ENCODE peak calls at places on chromosomes 3 and 15, in eight cellular contexts. One of them, this sample, is unnamed.

GRCh38 chr15:71761649-71762048 is 48.7 kb upstream of the NR2E3 start:
- DNase-seq in posterior vena cava: no peak
- DNase-seq in NCI-H345: no peak
- DNase-seq in ACHN: peak; percentile 80
- DNase-seq in activated T-cell treated with anti-CD3 and anti-CD28 coated beads, Interleukin-2, amount 50 U/mL, for 1 hour: no peak
- DNase-seq in NAMALWA: no peak
- DNase-seq in stimulated activated CD8-positive, alpha-beta memory T cell treated with anti-CD3 and anti-CD28 coated beads, Interleukin-2, amount 100 ng/mL, for 48 hours: no peak
- DNase-seq in activated effector memory CD4-positive, alpha-beta T cell treated with Interleukin-2 at 50 U/mL for 16 hours: no peak
- DNase-seq in this sample: no peak

GRCh38 chr15:51658664-51659063 is 22.6 kb upstream of the SCG3 start:
- DNase-seq in ACHN: no peak
- DNase-seq in stimulated activated CD8-positive, alpha-beta memory T cell treated with anti-CD3 and anti-CD28 coated beads, Interleukin-2, amount 100 ng/mL, for 48 hours: no peak
- DNase-seq in NCI-H345: no peak
- DNase-seq in activated T-cell treated with anti-CD3 and anti-CD28 coated beads, Interleukin-2, amount 50 U/mL, for 1 hour: no peak
- DNase-seq in activated effector memory CD4-positive, alpha-beta T cell treated with Interleukin-2 at 50 U/mL for 16 hours: no peak
- DNase-seq in posterior vena cava: no peak
- DNase-seq in NAMALWA: peak; percentile 46
- DNase-seq in this sample: no peak

GRCh38 chr15:86101818-86102217 is 22.1 kb downstream of the AGBL1 start:
- DNase-seq in ACHN: no peak
- DNase-seq in NAMALWA: no peak
- DNase-seq in stimulated activated CD8-positive, alpha-beta memory T cell treated with anti-CD3 and anti-CD28 coated beads, Interleukin-2, amount 100 ng/mL, for 48 hours: no peak
- DNase-seq in activated T-cell treated with anti-CD3 and anti-CD28 coated beads, Interleukin-2, amount 50 U/mL, for 1 hour: no peak
- DNase-seq in activated effector memory CD4-positive, alpha-beta T cell treated with Interleukin-2 at 50 U/mL for 16 hours: no peak
- DNase-seq in NCI-H345: no peak
- DNase-seq in posterior vena cava: no peak
- DNase-seq in this sample: no peak

GRCh38 chr15:84886211-84886983 is 1.9 kb downstream of the SLC28A1 start:
- DNase-seq in ACHN: no peak
- DNase-seq in activated T-cell treated with anti-CD3 and anti-CD28 coated beads, Interleukin-2, amount 50 U/mL, for 1 hour: no peak
- DNase-seq in activated effector memory CD4-positive, alpha-beta T cell treated with Interleukin-2 at 50 U/mL for 16 hours: no peak
- DNase-seq in NCI-H345: no peak
- DNase-seq in posterior vena cava: no peak
- DNase-seq in NAMALWA: no peak
- DNase-seq in stimulated activated CD8-positive, alpha-beta memory T cell treated with anti-CD3 and anti-CD28 coated beads, Interleukin-2, amount 100 ng/mL, for 48 hours: no peak
- DNase-seq in this sample: no peak

GRCh38 chr3:31137718-31138465 is 243.4 kb upstream of the GADL1 start:
- DNase-seq in activated effector memory CD4-positive, alpha-beta T cell treated with Interleukin-2 at 50 U/mL for 16 hours: no peak
- DNase-seq in NCI-H345: no peak
- DNase-seq in activated T-cell treated with anti-CD3 and anti-CD28 coated beads, Interleukin-2, amount 50 U/mL, for 1 hour: no peak
- DNase-seq in stimulated activated CD8-positive, alpha-beta memory T cell treated with anti-CD3 and anti-CD28 coated beads, Interleukin-2, amount 100 ng/mL, for 48 hours: no peak
- DNase-seq in ACHN: no peak
- DNase-seq in posterior vena cava: no peak
- DNase-seq in NAMALWA: no peak
- DNase-seq in this sample: no peak

GRCh38 chr15:76334438-76335004 is 2.1 kb upstream of the ISL2 start:
- DNase-seq in NCI-H345: no peak
- DNase-seq in ACHN: no peak
- DNase-seq in NAMALWA: no peak
- DNase-seq in activated T-cell treated with anti-CD3 and anti-CD28 coated beads, Interleukin-2, amount 50 U/mL, for 1 hour: no peak
- DNase-seq in stimulated activated CD8-positive, alpha-beta memory T cell treated with anti-CD3 and anti-CD28 coated beads, Interleukin-2, amount 100 ng/mL, for 48 hours: no peak
- DNase-seq in activated effector memory CD4-positive, alpha-beta T cell treated with Interleukin-2 at 50 U/mL for 16 hours: no peak
- DNase-seq in posterior vena cava: no peak
- DNase-seq in this sample: no peak

GRCh38 chr3:8324727-8325126 is 176.9 kb upstream of the LMCD1 start:
- DNase-seq in NAMALWA: peak; percentile 70
- DNase-seq in activated effector memory CD4-positive, alpha-beta T cell treated with Interleukin-2 at 50 U/mL for 16 hours: peak; percentile 41
- DNase-seq in stimulated activated CD8-positive, alpha-beta memory T cell treated with anti-CD3 and anti-CD28 coated beads, Interleukin-2, amount 100 ng/mL, for 48 hours: no peak
- DNase-seq in NCI-H345: peak; percentile 43
- DNase-seq in activated T-cell treated with anti-CD3 and anti-CD28 coated beads, Interleukin-2, amount 50 U/mL, for 1 hour: peak; percentile 61
- DNase-seq in posterior vena cava: peak; percentile 79
- DNase-seq in ACHN: peak; percentile 25
- DNase-seq in this sample: peak; percentile 11

GRCh38 chr15:92149029-92149428 is 244.7 kb upstream of the ST8SIA2 start:
- DNase-seq in NCI-H345: no peak
- DNase-seq in ACHN: no peak
- DNase-seq in activated effector memory CD4-positive, alpha-beta T cell treated with Interleukin-2 at 50 U/mL for 16 hours: no peak
- DNase-seq in NAMALWA: no peak
- DNase-seq in activated T-cell treated with anti-CD3 and anti-CD28 coated beads, Interleukin-2, amount 50 U/mL, for 1 hour: no peak
- DNase-seq in posterior vena cava: no peak
- DNase-seq in stimulated activated CD8-positive, alpha-beta memory T cell treated with anti-CD3 and anti-CD28 coated beads, Interleukin-2, amount 100 ng/mL, for 48 hours: no peak
- DNase-seq in this sample: no peak

GRCh38 chr15:45114076-45114750 is at the start of the genes DUOX2 and DUOXA2:
- DNase-seq in ACHN: no peak
- DNase-seq in activated effector memory CD4-positive, alpha-beta T cell treated with Interleukin-2 at 50 U/mL for 16 hours: no peak
- DNase-seq in activated T-cell treated with anti-CD3 and anti-CD28 coated beads, Interleukin-2, amount 50 U/mL, for 1 hour: no peak
- DNase-seq in posterior vena cava: peak; percentile 58
- DNase-seq in stimulated activated CD8-positive, alpha-beta memory T cell treated with anti-CD3 and anti-CD28 coated beads, Interleukin-2, amount 100 ng/mL, for 48 hours: no peak
- DNase-seq in NCI-H345: no peak
- DNase-seq in NAMALWA: no peak
- DNase-seq in this sample: no peak

GRCh38 chr15:99454941-99455795 is 110.6 kb upstream of the MEF2A start:
- DNase-seq in posterior vena cava: peak; percentile 97
- DNase-seq in activated T-cell treated with anti-CD3 and anti-CD28 coated beads, Interleukin-2, amount 50 U/mL, for 1 hour: no peak
- DNase-seq in stimulated activated CD8-positive, alpha-beta memory T cell treated with anti-CD3 and anti-CD28 coated beads, Interleukin-2, amount 100 ng/mL, for 48 hours: no peak
- DNase-seq in NAMALWA: no peak
- DNase-seq in ACHN: peak; percentile 88
- DNase-seq in NCI-H345: no peak
- DNase-seq in activated effector memory CD4-positive, alpha-beta T cell treated with Interleukin-2 at 50 U/mL for 16 hours: no peak
- DNase-seq in this sample: no peak

GRCh38 chr3:151593923-151594322 is 133.1 kb upstream of the IGSF10 start:
- DNase-seq in NAMALWA: no peak
- DNase-seq in ACHN: no peak
- DNase-seq in activated effector memory CD4-positive, alpha-beta T cell treated with Interleukin-2 at 50 U/mL for 16 hours: no peak
- DNase-seq in NCI-H345: no peak
- DNase-seq in activated T-cell treated with anti-CD3 and anti-CD28 coated beads, Interleukin-2, amount 50 U/mL, for 1 hour: no peak
- DNase-seq in stimulated activated CD8-positive, alpha-beta memory T cell treated with anti-CD3 and anti-CD28 coated beads, Interleukin-2, amount 100 ng/mL, for 48 hours: no peak
- DNase-seq in posterior vena cava: no peak
- DNase-seq in this sample: no peak

GRCh38 chr15:85174521-85174920 is 192.9 kb downstream of the PDE8A start:
- DNase-seq in posterior vena cava: no peak
- DNase-seq in activated effector memory CD4-positive, alpha-beta T cell treated with Interleukin-2 at 50 U/mL for 16 hours: no peak
- DNase-seq in NAMALWA: no peak
- DNase-seq in activated T-cell treated with anti-CD3 and anti-CD28 coated beads, Interleukin-2, amount 50 U/mL, for 1 hour: no peak
- DNase-seq in ACHN: no peak
- DNase-seq in NCI-H345: no peak
- DNase-seq in stimulated activated CD8-positive, alpha-beta memory T cell treated with anti-CD3 and anti-CD28 coated beads, Interleukin-2, amount 100 ng/mL, for 48 hours: no peak
- DNase-seq in this sample: no peak

GRCh38 chr3:24042174-24042878 is 97.2 kb downstream of the NR1D2 start:
- DNase-seq in activated T-cell treated with anti-CD3 and anti-CD28 coated beads, Interleukin-2, amount 50 U/mL, for 1 hour: no peak
- DNase-seq in ACHN: no peak
- DNase-seq in posterior vena cava: no peak
- DNase-seq in activated effector memory CD4-positive, alpha-beta T cell treated with Interleukin-2 at 50 U/mL for 16 hours: no peak
- DNase-seq in NCI-H345: no peak
- DNase-seq in stimulated activated CD8-positive, alpha-beta memory T cell treated with anti-CD3 and anti-CD28 coated beads, Interleukin-2, amount 100 ng/mL, for 48 hours: no peak
- DNase-seq in NAMALWA: no peak
- DNase-seq in this sample: no peak

GRCh38 chr3:49924683-49925082 is 4.9 kb downstream of the MON1A start:
- DNase-seq in activated T-cell treated with anti-CD3 and anti-CD28 coated beads, Interleukin-2, amount 50 U/mL, for 1 hour: no peak
- DNase-seq in stimulated activated CD8-positive, alpha-beta memory T cell treated with anti-CD3 and anti-CD28 coated beads, Interleukin-2, amount 100 ng/mL, for 48 hours: no peak
- DNase-seq in NAMALWA: no peak
- DNase-seq in ACHN: no peak
- DNase-seq in posterior vena cava: no peak
- DNase-seq in NCI-H345: no peak
- DNase-seq in activated effector memory CD4-positive, alpha-beta T cell treated with Interleukin-2 at 50 U/mL for 16 hours: no peak
- DNase-seq in this sample: no peak

GRCh38 chr3:110810356-110810755 is 261.3 kb upstream of the NECTIN3 start:
- DNase-seq in activated T-cell treated with anti-CD3 and anti-CD28 coated beads, Interleukin-2, amount 50 U/mL, for 1 hour: no peak
- DNase-seq in NCI-H345: no peak
- DNase-seq in ACHN: no peak
- DNase-seq in activated effector memory CD4-positive, alpha-beta T cell treated with Interleukin-2 at 50 U/mL for 16 hours: no peak
- DNase-seq in posterior vena cava: no peak
- DNase-seq in NAMALWA: no peak
- DNase-seq in stimulated activated CD8-positive, alpha-beta memory T cell treated with anti-CD3 and anti-CD28 coated beads, Interleukin-2, amount 100 ng/mL, for 48 hours: no peak
- DNase-seq in this sample: no peak

GRCh38 chr3:129344540-129345220 is 66.0 kb downstream of the HMCES start:
- DNase-seq in posterior vena cava: no peak
- DNase-seq in stimulated activated CD8-positive, alpha-beta memory T cell treated with anti-CD3 and anti-CD28 coated beads, Interleukin-2, amount 100 ng/mL, for 48 hours: no peak
- DNase-seq in activated T-cell treated with anti-CD3 and anti-CD28 coated beads, Interleukin-2, amount 50 U/mL, for 1 hour: no peak
- DNase-seq in NAMALWA: no peak
- DNase-seq in activated effector memory CD4-positive, alpha-beta T cell treated with Interleukin-2 at 50 U/mL for 16 hours: no peak
- DNase-seq in NCI-H345: no peak
- DNase-seq in ACHN: no peak
- DNase-seq in this sample: no peak

GRCh38 chr3:130508970-130509369 is 8.0 kb upstream of the COL6A6 start:
- DNase-seq in stimulated activated CD8-positive, alpha-beta memory T cell treated with anti-CD3 and anti-CD28 coated beads, Interleukin-2, amount 100 ng/mL, for 48 hours: no peak
- DNase-seq in NCI-H345: no peak
- DNase-seq in activated T-cell treated with anti-CD3 and anti-CD28 coated beads, Interleukin-2, amount 50 U/mL, for 1 hour: no peak
- DNase-seq in activated effector memory CD4-positive, alpha-beta T cell treated with Interleukin-2 at 50 U/mL for 16 hours: no peak
- DNase-seq in NAMALWA: no peak
- DNase-seq in ACHN: no peak
- DNase-seq in posterior vena cava: no peak
- DNase-seq in this sample: no peak

GRCh38 chr15:83446904-83447708 is at the start of gene SH3GL3:
- DNase-seq in NAMALWA: no peak
- DNase-seq in posterior vena cava: peak; percentile 92
- DNase-seq in activated effector memory CD4-positive, alpha-beta T cell treated with Interleukin-2 at 50 U/mL for 16 hours: no peak
- DNase-seq in ACHN: peak; percentile 75
- DNase-seq in NCI-H345: no peak
- DNase-seq in stimulated activated CD8-positive, alpha-beta memory T cell treated with anti-CD3 and anti-CD28 coated beads, Interleukin-2, amount 100 ng/mL, for 48 hours: peak; percentile 39
- DNase-seq in activated T-cell treated with anti-CD3 and anti-CD28 coated beads, Interleukin-2, amount 50 U/mL, for 1 hour: peak; percentile 33
- DNase-seq in this sample: peak; percentile 78

GRCh38 chr15:61834076-61834697 is 226.1 kb downstream of the VPS13C start:
- DNase-seq in posterior vena cava: peak; percentile 94
- DNase-seq in NAMALWA: peak; percentile 80
- DNase-seq in stimulated activated CD8-positive, alpha-beta memory T cell treated with anti-CD3 and anti-CD28 coated beads, Interleukin-2, amount 100 ng/mL, for 48 hours: peak; percentile 50
- DNase-seq in activated T-cell treated with anti-CD3 and anti-CD28 coated beads, Interleukin-2, amount 50 U/mL, for 1 hour: peak; percentile 76
- DNase-seq in activated effector memory CD4-positive, alpha-beta T cell treated with Interleukin-2 at 50 U/mL for 16 hours: peak; percentile 52
- DNase-seq in NCI-H345: peak; percentile 73
- DNase-seq in ACHN: peak; percentile 63
- DNase-seq in this sample: peak; percentile 63

GRCh38 chr3:151460774-151461450 is at the start of gene IGSF10:
- DNase-seq in posterior vena cava: peak; percentile 83
- DNase-seq in activated effector memory CD4-positive, alpha-beta T cell treated with Interleukin-2 at 50 U/mL for 16 hours: no peak
- DNase-seq in stimulated activated CD8-positive, alpha-beta memory T cell treated with anti-CD3 and anti-CD28 coated beads, Interleukin-2, amount 100 ng/mL, for 48 hours: no peak
- DNase-seq in ACHN: no peak
- DNase-seq in NCI-H345: peak; percentile 6
- DNase-seq in activated T-cell treated with anti-CD3 and anti-CD28 coated beads, Interleukin-2, amount 50 U/mL, for 1 hour: no peak
- DNase-seq in NAMALWA: no peak
- DNase-seq in this sample: no peak

GRCh38 chr3:40800343-40800742 is 275.6 kb downstream of the ZNF621 start:
- DNase-seq in activated effector memory CD4-positive, alpha-beta T cell treated with Interleukin-2 at 50 U/mL for 16 hours: no peak
- DNase-seq in stimulated activated CD8-positive, alpha-beta memory T cell treated with anti-CD3 and anti-CD28 coated beads, Interleukin-2, amount 100 ng/mL, for 48 hours: no peak
- DNase-seq in ACHN: peak; percentile 94
- DNase-seq in NAMALWA: no peak
- DNase-seq in posterior vena cava: no peak
- DNase-seq in NCI-H345: no peak
- DNase-seq in activated T-cell treated with anti-CD3 and anti-CD28 coated beads, Interleukin-2, amount 50 U/mL, for 1 hour: no peak
- DNase-seq in this sample: no peak

GRCh38 chr15:90553248-90553745 is 23.6 kb downstream of the CRTC3 start:
- DNase-seq in NCI-H345: no peak
- DNase-seq in stimulated activated CD8-positive, alpha-beta memory T cell treated with anti-CD3 and anti-CD28 coated beads, Interleukin-2, amount 100 ng/mL, for 48 hours: no peak
- DNase-seq in activated effector memory CD4-positive, alpha-beta T cell treated with Interleukin-2 at 50 U/mL for 16 hours: no peak
- DNase-seq in NAMALWA: no peak
- DNase-seq in ACHN: no peak
- DNase-seq in activated T-cell treated with anti-CD3 and anti-CD28 coated beads, Interleukin-2, amount 50 U/mL, for 1 hour: no peak
- DNase-seq in posterior vena cava: no peak
- DNase-seq in this sample: no peak

GRCh38 chr15:25736451-25736850 is 126.7 kb downstream of the ATP10A start:
- DNase-seq in stimulated activated CD8-positive, alpha-beta memory T cell treated with anti-CD3 and anti-CD28 coated beads, Interleukin-2, amount 100 ng/mL, for 48 hours: no peak
- DNase-seq in posterior vena cava: no peak
- DNase-seq in NAMALWA: no peak
- DNase-seq in activated T-cell treated with anti-CD3 and anti-CD28 coated beads, Interleukin-2, amount 50 U/mL, for 1 hour: no peak
- DNase-seq in ACHN: no peak
- DNase-seq in activated effector memory CD4-positive, alpha-beta T cell treated with Interleukin-2 at 50 U/mL for 16 hours: no peak
- DNase-seq in NCI-H345: no peak
- DNase-seq in this sample: no peak

GRCh38 chr3:58173670-58174472 is 36.9 kb downstream of the DNASE1L3 start:
- DNase-seq in posterior vena cava: peak; percentile 80
- DNase-seq in activated effector memory CD4-positive, alpha-beta T cell treated with Interleukin-2 at 50 U/mL for 16 hours: no peak
- DNase-seq in activated T-cell treated with anti-CD3 and anti-CD28 coated beads, Interleukin-2, amount 50 U/mL, for 1 hour: peak; percentile 40
- DNase-seq in NCI-H345: peak; percentile 46
- DNase-seq in stimulated activated CD8-positive, alpha-beta memory T cell treated with anti-CD3 and anti-CD28 coated beads, Interleukin-2, amount 100 ng/mL, for 48 hours: no peak
- DNase-seq in NAMALWA: peak; percentile 17
- DNase-seq in ACHN: peak; percentile 32
- DNase-seq in this sample: peak; percentile 36

GRCh38 chr3:122774564-122774963 is 19.1 kb downstream of the HSPBAP1 start:
- DNase-seq in NAMALWA: no peak
- DNase-seq in activated T-cell treated with anti-CD3 and anti-CD28 coated beads, Interleukin-2, amount 50 U/mL, for 1 hour: no peak
- DNase-seq in NCI-H345: no peak
- DNase-seq in posterior vena cava: no peak
- DNase-seq in stimulated activated CD8-positive, alpha-beta memory T cell treated with anti-CD3 and anti-CD28 coated beads, Interleukin-2, amount 100 ng/mL, for 48 hours: no peak
- DNase-seq in ACHN: peak; percentile 27
- DNase-seq in activated effector memory CD4-positive, alpha-beta T cell treated with Interleukin-2 at 50 U/mL for 16 hours: no peak
- DNase-seq in this sample: no peak

GRCh38 chr3:99544819-99545281 is 93.5 kb upstream of the COL8A1 start:
- DNase-seq in posterior vena cava: no peak
- DNase-seq in NAMALWA: no peak
- DNase-seq in activated effector memory CD4-positive, alpha-beta T cell treated with Interleukin-2 at 50 U/mL for 16 hours: no peak
- DNase-seq in stimulated activated CD8-positive, alpha-beta memory T cell treated with anti-CD3 and anti-CD28 coated beads, Interleukin-2, amount 100 ng/mL, for 48 hours: no peak
- DNase-seq in NCI-H345: no peak
- DNase-seq in ACHN: no peak
- DNase-seq in activated T-cell treated with anti-CD3 and anti-CD28 coated beads, Interleukin-2, amount 50 U/mL, for 1 hour: no peak
- DNase-seq in this sample: no peak

GRCh38 chr15:33091983-33092688 is 102.4 kb downstream of the FMN1 start:
- DNase-seq in stimulated activated CD8-positive, alpha-beta memory T cell treated with anti-CD3 and anti-CD28 coated beads, Interleukin-2, amount 100 ng/mL, for 48 hours: no peak
- DNase-seq in activated T-cell treated with anti-CD3 and anti-CD28 coated beads, Interleukin-2, amount 50 U/mL, for 1 hour: peak; percentile 20
- DNase-seq in posterior vena cava: no peak
- DNase-seq in NCI-H345: peak; percentile 5
- DNase-seq in activated effector memory CD4-positive, alpha-beta T cell treated with Interleukin-2 at 50 U/mL for 16 hours: no peak
- DNase-seq in ACHN: no peak
- DNase-seq in NAMALWA: no peak
- DNase-seq in this sample: no peak

GRCh38 chr3:138786788-138787276 is 47.9 kb downstream of the PIK3CB start:
- DNase-seq in posterior vena cava: no peak
- DNase-seq in ACHN: no peak
- DNase-seq in activated effector memory CD4-positive, alpha-beta T cell treated with Interleukin-2 at 50 U/mL for 16 hours: no peak
- DNase-seq in stimulated activated CD8-positive, alpha-beta memory T cell treated with anti-CD3 and anti-CD28 coated beads, Interleukin-2, amount 100 ng/mL, for 48 hours: no peak
- DNase-seq in NAMALWA: no peak
- DNase-seq in activated T-cell treated with anti-CD3 and anti-CD28 coated beads, Interleukin-2, amount 50 U/mL, for 1 hour: no peak
- DNase-seq in NCI-H345: no peak
- DNase-seq in this sample: no peak

GRCh38 chr15:68055224-68055705 is 1.1 kb downstream of the PIAS1 start:
- DNase-seq in stimulated activated CD8-positive, alpha-beta memory T cell treated with anti-CD3 and anti-CD28 coated beads, Interleukin-2, amount 100 ng/mL, for 48 hours: peak; percentile 36
- DNase-seq in NCI-H345: peak; percentile 22
- DNase-seq in posterior vena cava: no peak
- DNase-seq in activated T-cell treated with anti-CD3 and anti-CD28 coated beads, Interleukin-2, amount 50 U/mL, for 1 hour: peak; percentile 47
- DNase-seq in activated effector memory CD4-positive, alpha-beta T cell treated with Interleukin-2 at 50 U/mL for 16 hours: peak; percentile 23
- DNase-seq in ACHN: peak; percentile 63
- DNase-seq in NAMALWA: peak; percentile 94
- DNase-seq in this sample: peak; percentile 73

GRCh38 chr3:175601521-175601920 is 742.4 kb downstream of the NAALADL2 start:
- DNase-seq in posterior vena cava: no peak
- DNase-seq in stimulated activated CD8-positive, alpha-beta memory T cell treated with anti-CD3 and anti-CD28 coated beads, Interleukin-2, amount 100 ng/mL, for 48 hours: no peak
- DNase-seq in activated T-cell treated with anti-CD3 and anti-CD28 coated beads, Interleukin-2, amount 50 U/mL, for 1 hour: no peak
- DNase-seq in NAMALWA: no peak
- DNase-seq in NCI-H345: no peak
- DNase-seq in activated effector memory CD4-positive, alpha-beta T cell treated with Interleukin-2 at 50 U/mL for 16 hours: no peak
- DNase-seq in ACHN: no peak
- DNase-seq in this sample: no peak

GRCh38 chr3:188242426-188243123 is 88.6 kb downstream of the LPP start:
- DNase-seq in NCI-H345: no peak
- DNase-seq in ACHN: no peak
- DNase-seq in activated effector memory CD4-positive, alpha-beta T cell treated with Interleukin-2 at 50 U/mL for 16 hours: no peak
- DNase-seq in stimulated activated CD8-positive, alpha-beta memory T cell treated with anti-CD3 and anti-CD28 coated beads, Interleukin-2, amount 100 ng/mL, for 48 hours: no peak
- DNase-seq in posterior vena cava: no peak
- DNase-seq in NAMALWA: peak; percentile 90
- DNase-seq in activated T-cell treated with anti-CD3 and anti-CD28 coated beads, Interleukin-2, amount 50 U/mL, for 1 hour: no peak
- DNase-seq in this sample: no peak

GRCh38 chr15:76060098-76060989 is 559 bp downstream of the TMEM266 start:
- DNase-seq in activated T-cell treated with anti-CD3 and anti-CD28 coated beads, Interleukin-2, amount 50 U/mL, for 1 hour: peak; percentile 22
- DNase-seq in posterior vena cava: no peak
- DNase-seq in NCI-H345: no peak
- DNase-seq in stimulated activated CD8-positive, alpha-beta memory T cell treated with anti-CD3 and anti-CD28 coated beads, Interleukin-2, amount 100 ng/mL, for 48 hours: peak; percentile 39
- DNase-seq in ACHN: no peak
- DNase-seq in activated effector memory CD4-positive, alpha-beta T cell treated with Interleukin-2 at 50 U/mL for 16 hours: no peak
- DNase-seq in NAMALWA: peak; percentile 33
- DNase-seq in this sample: peak; percentile 68

GRCh38 chr15:31554261-31554660 is 227.6 kb downstream of the KLF13 start:
- DNase-seq in stimulated activated CD8-positive, alpha-beta memory T cell treated with anti-CD3 and anti-CD28 coated beads, Interleukin-2, amount 100 ng/mL, for 48 hours: no peak
- DNase-seq in activated T-cell treated with anti-CD3 and anti-CD28 coated beads, Interleukin-2, amount 50 U/mL, for 1 hour: no peak
- DNase-seq in activated effector memory CD4-positive, alpha-beta T cell treated with Interleukin-2 at 50 U/mL for 16 hours: no peak
- DNase-seq in NCI-H345: no peak
- DNase-seq in NAMALWA: no peak
- DNase-seq in posterior vena cava: peak; percentile 95
- DNase-seq in ACHN: peak; percentile 39
- DNase-seq in this sample: no peak

GRCh38 chr3:57951106-57951882 is 56.9 kb upstream of the FLNB start:
- DNase-seq in stimulated activated CD8-positive, alpha-beta memory T cell treated with anti-CD3 and anti-CD28 coated beads, Interleukin-2, amount 100 ng/mL, for 48 hours: no peak
- DNase-seq in activated T-cell treated with anti-CD3 and anti-CD28 coated beads, Interleukin-2, amount 50 U/mL, for 1 hour: no peak
- DNase-seq in ACHN: peak; percentile 81
- DNase-seq in NCI-H345: no peak
- DNase-seq in activated effector memory CD4-positive, alpha-beta T cell treated with Interleukin-2 at 50 U/mL for 16 hours: no peak
- DNase-seq in posterior vena cava: peak; percentile 94
- DNase-seq in NAMALWA: no peak
- DNase-seq in this sample: peak; percentile 10

This sample was measured in activated naive CD8-positive, alpha-beta T cell treated with anti-CD3 and anti-CD28 coated beads for 36 hours.